ENCODE peak calls at places on chromosomes 11 and 22, in four cellular contexts. P is CD4-positive, alpha-beta T cell; E is tibial artery; Z is tibial nerve. Q is an unnamed sample.

GRCh38 chr22:41816241-41816640 is 15.8 kb downstream of the CCDC134 start:
- DNase-seq in Z (no peak), E (no peak), P (no peak), Q (no peak)

GRCh38 chr11:125689460-125689859 is 8.8 kb upstream of the ACRV1 start:
- DNase-seq in P (no peak), E (no peak), Z (no peak), Q (no peak)

GRCh38 chr11:66593650-66594049 is 665 bp downstream of the CCS start:
- DNase-seq in P (no peak), Z (no peak), E (no peak), Q (no peak)

GRCh38 chr11:69240332-69241074 is 53.5 kb upstream of the MYEOV start:
- DNase-seq in Z (no peak), E (peak), P (no peak), Q (no peak)

GRCh38 chr22:28103596-28103995 is 184.5 kb upstream of the PITPNB start:
- DNase-seq in P (no peak), E (no peak), Z (no peak), Q (no peak)

GRCh38 chr11:118790357-118791014 is 478 bp downstream of the DDX6 start:
- DNase-seq in E (peak), Z (peak), P (peak), Q (peak)

GRCh38 chr11:15988693-15989231 is 367.6 kb downstream of the SOX6 start:
- DNase-seq in Z (no peak), P (no peak), E (no peak), Q (no peak)

GRCh38 chr11:45982656-45983470 is 60.4 kb downstream of the LARGE2 start:
- DNase-seq in E (no peak), Z (no peak), P (no peak), Q (peak)

GRCh38 chr11:33891714-33892327 is at the start of gene LMO2:
- DNase-seq in E (no peak), Z (no peak), P (no peak), Q (no peak)

GRCh38 chr11:92504534-92504933 is 279.9 kb downstream of the FAT3 start:
- DNase-seq in P (no peak), E (no peak), Z (no peak), Q (no peak)

GRCh38 chr11:100640646-100641045 is 46.4 kb upstream of the ARHGAP42 start:
- DNase-seq in Z (no peak), P (no peak), E (no peak), Q (no peak)

GRCh38 chr11:94747136-94748110 is 20.7 kb upstream of the AMOTL1 start:
- DNase-seq in E (no peak), Z (no peak), P (no peak), Q (no peak)

GRCh38 chr22:50625568-50626313 is 2.2 kb downstream of the ARSA start:
- DNase-seq in Z (peak), P (no peak), E (no peak), Q (no peak)

GRCh38 chr11:76771446-76772099 is 11.6 kb upstream of the TSKU start:
- DNase-seq in Z (no peak), P (no peak), E (no peak), Q (no peak)

GRCh38 chr22:24440718-24441405 is 13.5 kb downstream of the ADORA2A start:
- DNase-seq in Z (no peak), E (peak), P (no peak), Q (no peak)

GRCh38 chr11:74696488-74696887 is 34.7 kb downstream of the CHRDL2 start:
- DNase-seq in E (no peak), P (no peak), Z (no peak), Q (no peak)

GRCh38 chr11:10927533-10927932 is 69.7 kb upstream of the ZBED5 start:
- DNase-seq in Z (no peak), E (no peak), P (no peak), Q (no peak)

GRCh38 chr11:69434341-69434960 is 47.0 kb upstream of the LINC01488 start:
- DNase-seq in E (no peak), Z (no peak), P (no peak), Q (peak)

GRCh38 chr22:32735516-32735915 is 66.0 kb upstream of the TIMP3 start:
- DNase-seq in P (no peak), Z (no peak), E (no peak), Q (no peak)

GRCh38 chr11:117978982-117979381 is 7.2 kb upstream of the IL10RA start:
- DNase-seq in P (no peak), E (peak), Z (no peak), Q (no peak)

GRCh38 chr11:45253640-45254039 is 32.5 kb downstream of the SYT13 start:
- DNase-seq in P (no peak), E (no peak), Z (no peak), Q (no peak)

GRCh38 chr11:57885298-57886035 is 123.9 kb downstream of the CTNND1 start:
- DNase-seq in E (no peak), Z (no peak), P (no peak), Q (no peak)

GRCh38 chr11:118623291-118623655 is 15.9 kb downstream of the PHLDB1 start:
- DNase-seq in Z (no peak), P (no peak), E (no peak), Q (peak)

GRCh38 chr22:40434745-40435144 is 64.4 kb downstream of the SGSM3 start:
- DNase-seq in E (no peak), P (no peak), Z (no peak), Q (no peak)

GRCh38 chr22:40432625-40433024 is 62.2 kb downstream of the SGSM3 start:
- DNase-seq in P (no peak), Z (no peak), E (no peak), Q (no peak)

GRCh38 chr22:40434101-40434500 is 63.7 kb downstream of the SGSM3 start:
- DNase-seq in P (no peak), E (no peak), Z (no peak), Q (no peak)

GRCh38 chr22:40432167-40432566 is 61.8 kb downstream of the SGSM3 start:
- DNase-seq in E (no peak), P (no peak), Z (no peak), Q (no peak)

GRCh38 chr22:40436460-40437431 is 66.4 kb downstream of the SGSM3 start:
- DNase-seq in P (no peak), E (no peak), Z (no peak), Q (peak)
- TF ChIP-seq CTCF in P (peak), E (peak), Z (peak), Q (peak)

GRCh38 chr11:14969922-14970323 is 2.2 kb downstream of the CALCA start:
- DNase-seq in Z (no peak), E (no peak), P (peak), Q (no peak)
- TF ChIP-seq CTCF in Z (no peak), E (no peak), P (peak), Q (peak)

GRCh38 chr11:78020248-78020647 is 2.8 kb downstream of the KCTD14 start:
- DNase-seq in P (no peak), E (no peak), Z (no peak), Q (no peak)

GRCh38 chr11:78019808-78020207 is 3.3 kb downstream of the KCTD14 start:
- DNase-seq in E (no peak), P (no peak), Z (no peak), Q (no peak)

GRCh38 chr11:78025378-78025777 is 2.3 kb upstream of the KCTD14 start:
- DNase-seq in P (no peak), Z (no peak), E (no peak), Q (no peak)

GRCh38 chr11:78022397-78023396 is at the start of gene KCTD14:
- DNase-seq in Z (no peak), E (no peak), P (no peak), Q (no peak)

DNA sequence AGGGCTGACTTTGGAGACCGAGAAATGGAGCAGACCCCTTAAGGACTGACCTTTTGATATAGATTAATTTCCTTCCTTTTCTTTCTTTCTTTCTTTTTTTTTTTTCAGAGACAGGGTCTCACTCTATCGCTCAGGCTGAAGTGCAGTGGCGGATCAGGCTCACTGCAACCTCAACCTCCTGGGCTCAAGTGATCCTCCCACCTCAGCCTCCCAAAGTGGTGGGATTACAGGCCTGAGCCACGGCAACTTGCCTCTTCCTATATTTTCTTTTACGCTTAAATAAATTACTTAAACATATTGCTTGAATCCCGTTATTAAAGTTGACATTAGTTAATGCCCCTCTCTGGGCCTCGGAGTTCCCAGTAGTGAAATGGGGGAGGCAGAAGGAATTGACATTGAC is 350 bp upstream of the KCTD14 start:
- DNase-seq in E (no peak), P (no peak), Z (no peak), Q (no peak)
- TF ChIP-seq CTCF in E (no peak), P (no peak), Z (no peak), Q (no peak)

DNA sequence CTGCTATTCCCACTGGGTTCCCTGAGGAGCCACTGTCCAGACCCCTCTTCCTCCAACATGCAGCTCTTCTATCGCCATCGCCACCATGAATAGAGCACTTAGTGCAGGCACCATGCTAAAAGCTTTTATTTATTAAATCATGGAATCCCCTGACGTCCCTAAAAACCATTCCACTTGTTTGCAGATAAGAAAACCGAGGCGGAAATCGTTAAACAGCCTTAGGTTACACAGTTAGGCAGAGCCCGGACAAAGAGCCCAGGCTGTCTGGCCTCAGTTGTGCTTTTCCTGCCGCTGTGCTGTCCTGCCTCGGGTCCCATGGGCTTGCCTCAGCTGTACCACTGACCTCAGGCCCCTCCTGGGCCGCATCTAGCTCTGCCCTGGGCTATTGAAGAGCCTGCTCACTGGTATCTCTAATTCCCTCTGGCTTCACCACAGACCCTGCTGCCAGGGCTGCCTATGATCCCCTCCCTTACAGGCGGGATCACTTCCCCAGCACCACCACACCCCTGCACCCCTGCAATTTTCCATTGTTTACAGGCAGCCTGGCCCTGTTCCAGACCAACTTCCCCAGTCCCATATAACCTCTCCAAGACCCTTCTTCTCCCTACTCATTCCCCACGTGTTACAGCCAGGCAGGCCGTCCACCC is 13.0 kb upstream of the TUB start:
- DNase-seq in P (no peak), E (peak), Z (no peak), Q (no peak)
- TF ChIP-seq CTCF in P (no peak), E (no peak), Z (no peak), Q (no peak)

GRCh38 chr22:17444204-17444504 is 74.9 kb downstream of the CECR2 start:
- DNase-seq in P (no peak), E (no peak), Z (no peak), Q (no peak)
- TF ChIP-seq CTCF in P (no peak), E (no peak), Z (no peak), Q (no peak)

DNA sequence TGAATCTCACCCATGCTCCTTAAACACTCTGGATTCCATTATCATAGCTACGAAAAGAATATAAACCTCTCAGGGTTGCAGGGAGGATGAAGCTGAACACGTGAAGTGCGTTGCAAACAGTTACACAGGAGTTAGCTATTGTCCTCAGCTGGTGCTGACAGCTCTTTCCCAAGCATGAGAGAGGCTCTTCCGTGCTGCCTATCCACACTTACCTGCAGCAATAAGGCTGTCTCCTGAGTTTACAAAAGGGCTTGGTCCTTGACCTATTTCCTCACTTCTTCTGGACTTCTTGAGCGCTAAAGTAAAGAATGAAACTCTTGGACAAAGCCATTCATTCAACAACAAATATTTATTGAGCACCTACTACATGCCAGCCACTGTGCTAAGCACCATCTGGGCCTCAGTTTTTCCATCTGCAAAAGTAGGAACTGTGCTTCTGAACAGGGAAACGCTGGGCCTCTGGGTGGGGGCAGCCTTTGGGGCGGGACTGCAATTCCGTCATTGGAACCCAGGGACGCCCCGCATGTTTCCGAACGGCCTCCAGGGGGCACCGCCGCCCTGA is 749 bp upstream of the ARL2 start:
- DNase-seq in E (peak), P (peak), Z (peak), Q (peak)
- TF ChIP-seq CTCF in E (peak), P (no peak), Z (peak), Q (peak)

GRCh38 chr22:45031629-45032403 is 22.0 kb upstream of the PHF21B start:
- DNase-seq in Z (no peak), P (no peak), E (no peak), Q (no peak)
- TF ChIP-seq CTCF in Z (no peak), P (no peak), E (no peak), Q (no peak)

GRCh38 chr22:38072322-38073149 is 11.4 kb downstream of the SLC16A8 start:
- DNase-seq in Z (no peak), P (no peak), E (no peak), Q (no peak)

GRCh38 chr22:38075961-38076360 is 8.0 kb downstream of the SLC16A8 start:
- DNase-seq in E (no peak), P (no peak), Z (no peak), Q (no peak)

GRCh38 chr22:38075105-38075825 is 8.7 kb downstream of the SLC16A8 start:
- DNase-seq in E (no peak), P (no peak), Z (no peak), Q (no peak)

GRCh38 chr22:38073150-38074130 is 10.5 kb downstream of the SLC16A8 start:
- DNase-seq in P (no peak), E (no peak), Z (no peak), Q (no peak)

GRCh38 chr22:38074181-38075104 is 9.5 kb downstream of the SLC16A8 start:
- DNase-seq in P (no peak), E (no peak), Z (no peak), Q (peak)
- TF ChIP-seq CTCF in P (no peak), E (no peak), Z (peak), Q (peak)